ENCODE peak calls at places on chromosomes 1 and 21, in seven cellular contexts. One of them, this sample, is unnamed.

GRCh38 chr21:43864806-43865470 is at the start of gene AGPAT3:
- DNase-seq in omental fat pad: no peak
- DNase-seq in DMS 273 treated with DMSO at 0.1 percent for 48 hours: no peak
- DNase-seq in GM18507: no peak
- DNase-seq in NAMALWA: peak
- DNase-seq in GM03348: peak
- DNase-seq in activated CD8-positive, alpha-beta memory T cell treated with anti-CD3 and anti-CD28 coated beads, Interleukin-2, amount 10 ng/mL, durations not matched to agents 7 days and 5 days: no peak
- DNase-seq in this sample: peak

GRCh38 chr1:148372731-148373130 is 110.4 kb downstream of the PPIAL4G start:
- DNase-seq in NAMALWA: no peak
- DNase-seq in GM18507: no peak
- DNase-seq in GM03348: no peak
- DNase-seq in activated CD8-positive, alpha-beta memory T cell treated with anti-CD3 and anti-CD28 coated beads, Interleukin-2, amount 10 ng/mL, durations not matched to agents 7 days and 5 days: peak
- DNase-seq in omental fat pad: no peak
- DNase-seq in DMS 273 treated with DMSO at 0.1 percent for 48 hours: no peak
- DNase-seq in this sample: no peak

GRCh38 chr1:202698276-202698675 is 12.0 kb downstream of the SYT2 start:
- DNase-seq in DMS 273 treated with DMSO at 0.1 percent for 48 hours: no peak
- DNase-seq in GM18507: no peak
- DNase-seq in activated CD8-positive, alpha-beta memory T cell treated with anti-CD3 and anti-CD28 coated beads, Interleukin-2, amount 10 ng/mL, durations not matched to agents 7 days and 5 days: no peak
- DNase-seq in omental fat pad: no peak
- DNase-seq in GM03348: no peak
- DNase-seq in NAMALWA: no peak
- DNase-seq in this sample: no peak

GRCh38 chr1:50637460-50637859 is 214.2 kb upstream of the DMRTA2 start:
- DNase-seq in GM18507: no peak
- DNase-seq in DMS 273 treated with DMSO at 0.1 percent for 48 hours: no peak
- DNase-seq in activated CD8-positive, alpha-beta memory T cell treated with anti-CD3 and anti-CD28 coated beads, Interleukin-2, amount 10 ng/mL, durations not matched to agents 7 days and 5 days: no peak
- DNase-seq in GM03348: no peak
- DNase-seq in NAMALWA: no peak
- DNase-seq in omental fat pad: no peak
- DNase-seq in this sample: no peak

GRCh38 chr1:62841587-62842169 is 57.7 kb downstream of the ATG4C start:
- DNase-seq in activated CD8-positive, alpha-beta memory T cell treated with anti-CD3 and anti-CD28 coated beads, Interleukin-2, amount 10 ng/mL, durations not matched to agents 7 days and 5 days: no peak
- DNase-seq in DMS 273 treated with DMSO at 0.1 percent for 48 hours: peak
- DNase-seq in omental fat pad: no peak
- DNase-seq in GM18507: peak
- DNase-seq in GM03348: peak
- DNase-seq in NAMALWA: peak
- DNase-seq in this sample: peak

GRCh38 chr1:241022366-241022765 is 334.6 kb downstream of the RGS7 start:
- DNase-seq in GM03348: no peak
- DNase-seq in activated CD8-positive, alpha-beta memory T cell treated with anti-CD3 and anti-CD28 coated beads, Interleukin-2, amount 10 ng/mL, durations not matched to agents 7 days and 5 days: no peak
- DNase-seq in NAMALWA: no peak
- DNase-seq in DMS 273 treated with DMSO at 0.1 percent for 48 hours: no peak
- DNase-seq in omental fat pad: no peak
- DNase-seq in GM18507: no peak
- DNase-seq in this sample: no peak

GRCh38 chr1:238738942-238739341 is 647.4 kb upstream of the CHRM3 start:
- DNase-seq in GM03348: no peak
- DNase-seq in activated CD8-positive, alpha-beta memory T cell treated with anti-CD3 and anti-CD28 coated beads, Interleukin-2, amount 10 ng/mL, durations not matched to agents 7 days and 5 days: no peak
- DNase-seq in omental fat pad: no peak
- DNase-seq in DMS 273 treated with DMSO at 0.1 percent for 48 hours: no peak
- DNase-seq in GM18507: no peak
- DNase-seq in NAMALWA: no peak
- DNase-seq in this sample: no peak

GRCh38 chr1:80036690-80037432 is 1030.3 kb upstream of the ADGRL4 start:
- DNase-seq in GM18507: no peak
- DNase-seq in activated CD8-positive, alpha-beta memory T cell treated with anti-CD3 and anti-CD28 coated beads, Interleukin-2, amount 10 ng/mL, durations not matched to agents 7 days and 5 days: no peak
- DNase-seq in DMS 273 treated with DMSO at 0.1 percent for 48 hours: no peak
- DNase-seq in NAMALWA: no peak
- DNase-seq in GM03348: no peak
- DNase-seq in omental fat pad: no peak
- DNase-seq in this sample: no peak

GRCh38 chr1:218804014-218804785 is 369.5 kb upstream of the LYPLAL1 start:
- DNase-seq in GM03348: peak
- DNase-seq in NAMALWA: no peak
- DNase-seq in activated CD8-positive, alpha-beta memory T cell treated with anti-CD3 and anti-CD28 coated beads, Interleukin-2, amount 10 ng/mL, durations not matched to agents 7 days and 5 days: no peak
- DNase-seq in GM18507: no peak
- DNase-seq in omental fat pad: no peak
- DNase-seq in DMS 273 treated with DMSO at 0.1 percent for 48 hours: no peak
- DNase-seq in this sample: no peak

GRCh38 chr1:6220236-6220635 is 14.3 kb downstream of the RNF207 start:
- DNase-seq in GM03348: no peak
- DNase-seq in omental fat pad: no peak
- DNase-seq in GM18507: no peak
- DNase-seq in NAMALWA: no peak
- DNase-seq in DMS 273 treated with DMSO at 0.1 percent for 48 hours: no peak
- DNase-seq in activated CD8-positive, alpha-beta memory T cell treated with anti-CD3 and anti-CD28 coated beads, Interleukin-2, amount 10 ng/mL, durations not matched to agents 7 days and 5 days: no peak
- DNase-seq in this sample: no peak

GRCh38 chr1:17635811-17636210 is 96.3 kb downstream of the ARHGEF10L start:
- DNase-seq in omental fat pad: no peak
- DNase-seq in activated CD8-positive, alpha-beta memory T cell treated with anti-CD3 and anti-CD28 coated beads, Interleukin-2, amount 10 ng/mL, durations not matched to agents 7 days and 5 days: no peak
- DNase-seq in GM03348: no peak
- DNase-seq in GM18507: no peak
- DNase-seq in DMS 273 treated with DMSO at 0.1 percent for 48 hours: no peak
- DNase-seq in NAMALWA: peak
- DNase-seq in this sample: peak

GRCh38 chr21:46515109-46515508 is 56.4 kb downstream of the DIP2A start:
- DNase-seq in GM18507: no peak
- DNase-seq in omental fat pad: no peak
- DNase-seq in NAMALWA: peak
- DNase-seq in GM03348: peak
- DNase-seq in activated CD8-positive, alpha-beta memory T cell treated with anti-CD3 and anti-CD28 coated beads, Interleukin-2, amount 10 ng/mL, durations not matched to agents 7 days and 5 days: no peak
- DNase-seq in DMS 273 treated with DMSO at 0.1 percent for 48 hours: no peak
- DNase-seq in this sample: peak

GRCh38 chr1:163300569-163300968 is 21.2 kb upstream of the NUF2 start:
- DNase-seq in activated CD8-positive, alpha-beta memory T cell treated with anti-CD3 and anti-CD28 coated beads, Interleukin-2, amount 10 ng/mL, durations not matched to agents 7 days and 5 days: no peak
- DNase-seq in omental fat pad: no peak
- DNase-seq in NAMALWA: no peak
- DNase-seq in DMS 273 treated with DMSO at 0.1 percent for 48 hours: no peak
- DNase-seq in GM03348: no peak
- DNase-seq in GM18507: no peak
- DNase-seq in this sample: no peak

GRCh38 chr1:183841950-183842816 is 37.3 kb downstream of the RGL1 start:
- DNase-seq in activated CD8-positive, alpha-beta memory T cell treated with anti-CD3 and anti-CD28 coated beads, Interleukin-2, amount 10 ng/mL, durations not matched to agents 7 days and 5 days: peak
- DNase-seq in GM18507: peak
- DNase-seq in omental fat pad: no peak
- DNase-seq in DMS 273 treated with DMSO at 0.1 percent for 48 hours: peak
- DNase-seq in GM03348: peak
- DNase-seq in NAMALWA: peak
- DNase-seq in this sample: peak

GRCh38 chr21:43925096-43925481 is 60.1 kb downstream of the AGPAT3 start:
- DNase-seq in omental fat pad: no peak
- DNase-seq in GM18507: no peak
- DNase-seq in NAMALWA: no peak
- DNase-seq in GM03348: no peak
- DNase-seq in DMS 273 treated with DMSO at 0.1 percent for 48 hours: no peak
- DNase-seq in activated CD8-positive, alpha-beta memory T cell treated with anti-CD3 and anti-CD28 coated beads, Interleukin-2, amount 10 ng/mL, durations not matched to agents 7 days and 5 days: no peak
- DNase-seq in this sample: no peak

GRCh38 chr1:114901739-114902255 is 47.1 kb downstream of the SYCP1 start:
- DNase-seq in NAMALWA: no peak
- DNase-seq in GM03348: no peak
- DNase-seq in GM18507: no peak
- DNase-seq in DMS 273 treated with DMSO at 0.1 percent for 48 hours: no peak
- DNase-seq in activated CD8-positive, alpha-beta memory T cell treated with anti-CD3 and anti-CD28 coated beads, Interleukin-2, amount 10 ng/mL, durations not matched to agents 7 days and 5 days: no peak
- DNase-seq in omental fat pad: no peak
- DNase-seq in this sample: peak

GRCh38 chr1:221837886-221838285 is 96.0 kb upstream of the DUSP10 start:
- DNase-seq in GM18507: no peak
- DNase-seq in activated CD8-positive, alpha-beta memory T cell treated with anti-CD3 and anti-CD28 coated beads, Interleukin-2, amount 10 ng/mL, durations not matched to agents 7 days and 5 days: peak
- DNase-seq in omental fat pad: no peak
- DNase-seq in NAMALWA: peak
- DNase-seq in DMS 273 treated with DMSO at 0.1 percent for 48 hours: no peak
- DNase-seq in GM03348: no peak
- DNase-seq in this sample: no peak

GRCh38 chr1:192485692-192486436 is 89.7 kb upstream of the RGS1 start:
- DNase-seq in activated CD8-positive, alpha-beta memory T cell treated with anti-CD3 and anti-CD28 coated beads, Interleukin-2, amount 10 ng/mL, durations not matched to agents 7 days and 5 days: no peak
- DNase-seq in NAMALWA: no peak
- DNase-seq in DMS 273 treated with DMSO at 0.1 percent for 48 hours: no peak
- DNase-seq in GM18507: no peak
- DNase-seq in GM03348: peak
- DNase-seq in omental fat pad: peak
- DNase-seq in this sample: no peak

GRCh38 chr1:245448858-245449534 is 294.2 kb downstream of the KIF26B start:
- DNase-seq in GM18507: no peak
- DNase-seq in DMS 273 treated with DMSO at 0.1 percent for 48 hours: no peak
- DNase-seq in GM03348: peak
- DNase-seq in activated CD8-positive, alpha-beta memory T cell treated with anti-CD3 and anti-CD28 coated beads, Interleukin-2, amount 10 ng/mL, durations not matched to agents 7 days and 5 days: no peak
- DNase-seq in omental fat pad: no peak
- DNase-seq in NAMALWA: no peak
- DNase-seq in this sample: no peak